ENCODE peak calls at places on chromosomes 6 and 20, in eight cellular contexts. E, B, C, Y, J, Q, T and D are unnamed samples.

GRCh38 chr6:161368514-161368913 is 94.7 kb upstream of the AGPAT4 start:
- DNase-seq in E (no peak), B (no peak), C (no peak), Y (no peak), J (no peak), Q (no peak), T (no peak), D (no peak)

GRCh38 chr6:146904596-146904995 is 299.6 kb upstream of the STXBP5 start:
- DNase-seq in E (no peak), B (no peak), C (no peak), Y (no peak), J (no peak), Q (no peak), T (no peak), D (no peak)

GRCh38 chr6:131061041-131061770 is 1.8 kb downstream of the EPB41L2 start:
- DNase-seq in E (peak; percentile 53), B (no peak), C (peak; percentile 58), Y (no peak), J (no peak), Q (no peak), T (no peak), D (no peak)

GRCh38 chr6:37714836-37715425 is 17.2 kb upstream of the MDGA1 start:
- DNase-seq in E (peak; percentile 52), B (no peak), C (no peak), Y (no peak), J (no peak), Q (no peak), T (no peak), D (no peak)

GRCh38 chr6:21612067-21612745 is 18.7 kb downstream of the SOX4 start:
- DNase-seq in E (no peak), B (no peak), C (no peak), Y (no peak), J (no peak), Q (no peak), T (no peak), D (no peak)

GRCh38 chr20:16580127-16580526 is 6.9 kb upstream of the KIF16B start:
- DNase-seq in E (peak; percentile 47), B (no peak), C (no peak), Y (peak; percentile 40), J (peak; percentile 76), Q (no peak), T (no peak), D (no peak)

GRCh38 chr6:164929155-164929977 is 380.0 kb downstream of the C6orf118 start:
- DNase-seq in E (no peak), B (no peak), C (no peak), Y (no peak), J (no peak), Q (no peak), T (no peak), D (no peak)

GRCh38 chr6:156720739-156721714 is 56.2 kb upstream of the ARID1B start:
- DNase-seq in E (peak; percentile 54), B (no peak), C (no peak), Y (peak; percentile 62), J (peak; percentile 89), Q (peak; percentile 62), T (no peak), D (no peak)

GRCh38 chr6:156848533-156848932 is 71.4 kb downstream of the ARID1B start:
- DNase-seq in E (peak; percentile 59), B (no peak), C (peak; percentile 93), Y (no peak), J (no peak), Q (no peak), T (no peak), D (no peak)

GRCh38 chr6:15953152-15953880 is 175.6 kb upstream of the MYLIP start:
- DNase-seq in E (peak; percentile 41), B (no peak), C (peak; percentile 38), Y (no peak), J (no peak), Q (no peak), T (no peak), D (no peak)

GRCh38 chr6:37456126-37456525 is 23.1 kb downstream of the CMTR1 start:
- DNase-seq in E (peak; percentile 7), B (no peak), C (no peak), Y (no peak), J (peak; percentile 11), Q (no peak), T (no peak), D (no peak)

GRCh38 chr6:146803601-146804000 is 204.8 kb downstream of the ADGB start:
- DNase-seq in E (no peak), B (no peak), C (no peak), Y (peak; percentile 20), J (no peak), Q (no peak), T (no peak), D (no peak)

GRCh38 chr6:111326563-111326962 is 156.5 kb downstream of the REV3L start:
- DNase-seq in E (no peak), B (no peak), C (no peak), Y (no peak), J (no peak), Q (no peak), T (no peak), D (no peak)

GRCh38 chr6:134016558-134016814 is 35.9 kb downstream of the SLC2A12 start:
- DNase-seq in E (no peak), B (no peak), C (no peak), Y (no peak), J (no peak), Q (no peak), T (no peak), D (no peak)

GRCh38 chr6:32700391-32701040 is 34.1 kb upstream of the HLA-DQB1 start:
- DNase-seq in E (peak; percentile 73), B (no peak), C (peak; percentile 75), Y (peak; percentile 48), J (peak; percentile 52), Q (peak; percentile 41), T (peak; percentile 2), D (no peak)

GRCh38 chr6:127821431-127821830 is 79.4 kb downstream of the THEMIS start:
- DNase-seq in E (no peak), B (no peak), C (no peak), Y (no peak), J (no peak), Q (no peak), T (no peak), D (no peak)

GRCh38 chr6:100283288-100283687 is 181.4 kb downstream of the SIM1 start:
- DNase-seq in E (peak; percentile 51), B (no peak), C (no peak), Y (no peak), J (peak; percentile 37), Q (no peak), T (no peak), D (no peak)

GRCh38 chr6:38646166-38646565 is 6.4 kb upstream of the BTBD9 start:
- DNase-seq in E (no peak), B (no peak), C (no peak), Y (no peak), J (peak; percentile 12), Q (no peak), T (no peak), D (no peak)

GRCh38 chr6:90238663-90239542 is 57.7 kb downstream of the BACH2 start:
- DNase-seq in E (no peak), B (no peak), C (no peak), Y (no peak), J (no peak), Q (no peak), T (no peak), D (no peak)

GRCh38 chr6:38391909-38392614 is 247.7 kb downstream of the BTBD9 start:
- DNase-seq in E (peak; percentile 48), B (no peak), C (no peak), Y (no peak), J (no peak), Q (no peak), T (no peak), D (no peak)

GRCh38 chr20:59808729-59809381 is 124.6 kb downstream of the SYCP2 start:
- DNase-seq in E (no peak), B (peak; percentile 11), C (no peak), Y (peak; percentile 6), J (no peak), Q (no peak), T (no peak), D (no peak)
- H3K9me3 ChIP-seq in E (no peaks in the 10 kb centered on the region), B (no peaks in the 10 kb centered on the region), C (no peaks in the 10 kb centered on the region), Y (no peaks in the 10 kb centered on the region), J (no peaks in the 10 kb centered on the region), Q (no peaks in the 10 kb centered on the region), T (no peaks in the 10 kb centered on the region), D (no peaks in the 10 kb centered on the region)

DNA sequence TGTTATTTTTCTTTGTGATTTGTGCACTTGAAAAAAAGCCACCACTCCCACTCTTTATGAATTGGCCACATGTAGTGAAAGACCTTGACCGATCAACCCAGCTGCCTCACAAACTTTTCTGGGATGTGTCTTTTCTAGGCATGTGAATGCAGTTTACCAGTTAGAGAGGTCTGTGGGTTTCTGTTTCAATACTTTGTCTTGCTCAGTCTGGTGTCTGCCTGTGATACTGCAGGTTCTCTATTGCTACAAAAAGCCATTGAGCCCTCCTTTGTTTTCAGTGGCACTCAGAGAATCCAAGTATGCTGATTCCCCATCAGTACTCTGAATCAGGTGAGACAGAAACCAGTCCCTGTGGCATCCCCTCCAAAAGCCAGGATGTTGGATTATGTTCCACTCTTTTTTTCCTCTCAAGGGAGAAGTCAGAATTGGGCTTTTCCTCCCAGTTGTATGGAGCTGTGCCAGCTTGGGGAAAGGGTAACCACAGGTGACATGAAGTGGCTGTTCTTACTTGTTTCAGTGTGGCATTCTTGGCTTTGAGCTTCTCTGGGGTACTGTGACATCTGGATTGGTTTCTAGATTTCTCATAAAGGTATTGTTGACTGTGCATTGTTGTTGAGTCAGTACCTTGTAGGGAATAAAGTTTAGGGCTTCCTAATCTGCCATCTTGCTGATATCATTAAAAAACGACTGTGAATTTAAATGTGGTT is 26.3 kb upstream of the ZFP64 start:
- DNase-seq in E (no peak), B (no peak), C (no peak), Y (no peak), J (no peak), Q (no peak), T (no peak), D (no peak)
- H3K9me3 ChIP-seq in E (peaks cover 20% of the 10 kb centered on the region), B (peaks cover 33% of the 10 kb centered on the region), C (no peaks in the 10 kb centered on the region), Y (no peaks in the 10 kb centered on the region), J (no peaks in the 10 kb centered on the region), Q (no peaks in the 10 kb centered on the region), T (no peaks in the 10 kb centered on the region), D (no peaks in the 10 kb centered on the region)

DNA sequence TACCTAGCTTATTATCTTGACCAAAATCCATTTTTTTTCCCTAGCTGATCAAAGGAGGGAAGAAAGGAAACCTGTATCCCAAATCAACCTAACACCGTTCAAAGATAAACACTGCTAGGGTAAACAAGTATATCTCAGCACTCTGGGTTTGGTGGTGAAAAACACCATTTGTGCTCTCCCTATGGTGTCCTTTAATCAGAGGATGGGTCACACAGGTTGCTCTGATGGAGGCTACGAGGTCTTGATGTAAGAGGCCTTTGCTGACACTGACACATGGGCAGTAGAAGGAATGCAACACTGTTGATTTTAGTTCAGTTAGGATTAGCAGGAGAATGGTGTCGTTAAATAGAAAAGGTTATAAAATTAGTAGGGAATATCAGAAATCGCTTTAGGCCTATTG is 179.3 kb downstream of the HDGFL1 start:
- DNase-seq in E (no peak), B (no peak), C (no peak), Y (no peak), J (no peak), Q (no peak), T (no peak), D (no peak)
- H3K9me3 ChIP-seq in E (no peaks in the 10 kb centered on the region), B (no peaks in the 10 kb centered on the region), C (no peaks in the 10 kb centered on the region), Y (no peaks in the 10 kb centered on the region), J (no peaks in the 10 kb centered on the region), Q (no peaks in the 10 kb centered on the region), T (no peaks in the 10 kb centered on the region), D (no peaks in the 10 kb centered on the region)

DNA sequence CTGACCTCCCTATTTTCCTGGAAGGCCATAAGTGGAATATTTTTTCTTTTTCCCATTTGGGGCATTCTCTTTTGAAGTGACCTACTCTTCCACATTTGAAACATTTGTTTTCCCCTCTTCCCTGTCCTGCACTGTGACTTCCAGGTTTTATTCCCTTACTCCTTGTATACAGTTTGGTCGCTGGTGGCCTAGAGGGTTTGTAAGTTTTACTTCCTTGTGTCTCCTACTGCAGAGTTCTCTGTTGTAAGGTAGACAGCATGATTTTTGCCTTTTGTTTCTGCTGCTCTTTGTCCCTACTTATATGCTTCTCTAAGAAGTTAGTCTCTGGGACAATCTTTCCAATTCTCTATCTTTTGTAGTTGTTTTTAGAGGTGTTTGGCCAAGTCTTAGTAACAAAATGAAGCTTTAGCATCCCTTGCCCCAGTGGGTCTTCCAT is 7.4 kb upstream of the ZNFX1 start:
- DNase-seq in E (no peak), B (no peak), C (no peak), Y (no peak), J (no peak), Q (no peak), T (no peak), D (no peak)
- H3K9me3 ChIP-seq in E (peaks cover 28% of the 10 kb centered on the region), B (peaks cover 70% of the 10 kb centered on the region), C (no peaks in the 10 kb centered on the region), Y (no peaks in the 10 kb centered on the region), J (no peaks in the 10 kb centered on the region), Q (no peaks in the 10 kb centered on the region), T (peaks cover 55% of the 10 kb centered on the region), D (peaks cover 81% of the 10 kb centered on the region)